ENCODE peak calls at places on chromosomes 1 and 21, in seven cellular contexts. F is body of pancreas, P is tibial nerve, E is cardiac muscle cell, X is stomach, J is brain microvascular endothelial cell, O is epithelial cell of esophagus. Q is an unnamed sample.

GRCh38 chr21:45592208-45592619 is 50.0 kb upstream of the SLC19A1 start:
- DNase-seq in P (no peak), F (peak), O (no peak), E (no peak), X (no peak), J (no peak), Q (no peak)

GRCh38 chr1:53339736-53340385 is 12.0 kb upstream of the LRP8 start:
- DNase-seq in P (no peak), E (no peak), J (no peak), X (peak), F (no peak), O (no peak), Q (no peak)

GRCh38 chr1:34879230-34879629 is 19.7 kb upstream of the SMIM12 start:
- DNase-seq in P (no peak), F (no peak), E (no peak), J (no peak), X (no peak), O (peak), Q (no peak)

GRCh38 chr1:150972417-150972940 is 2.2 kb downstream of the CERS2 start:
- DNase-seq in P (no peak), X (peak), J (no peak), E (no peak), O (no peak), F (peak), Q (no peak)

GRCh38 chr1:244319283-244320132 is 132.2 kb downstream of the ADSS2 start:
- DNase-seq in F (no peak), X (no peak), E (no peak), J (peak), O (peak), P (no peak), Q (no peak)

GRCh38 chr1:151371340-151371739 is 1.2 kb downstream of the SELENBP1 start:
- DNase-seq in P (peak), E (no peak), X (peak), O (peak), F (peak), J (no peak), Q (no peak)

GRCh38 chr1:37636435-37636834 is 1.7 kb upstream of the RSPO1 start:
- DNase-seq in F (no peak), X (no peak), O (no peak), J (no peak), P (no peak), E (no peak), Q (no peak)

GRCh38 chr21:45579383-45580180 is 37.3 kb upstream of the SLC19A1 start:
- DNase-seq in O (no peak), J (no peak), E (no peak), X (peak), P (no peak), F (no peak), Q (no peak)

GRCh38 chr1:236534164-236534651 is 10.4 kb downstream of the LGALS8 start:
- DNase-seq in P (no peak), O (peak), F (no peak), E (no peak), X (no peak), J (peak), Q (no peak)

GRCh38 chr1:161787355-161787754 is 21.2 kb downstream of the ATF6 start:
- DNase-seq in E (no peak), X (no peak), J (no peak), P (no peak), O (no peak), F (no peak), Q (no peak)

GRCh38 chr1:158203693-158204457 is 23.2 kb downstream of the CD1D start:
- DNase-seq in P (peak), J (peak), O (peak), F (no peak), X (no peak), E (peak), Q (peak)

GRCh38 chr21:34630536-34631143 is 15.7 kb upstream of the RCAN1 start:
- DNase-seq in X (no peak), O (peak), J (peak), F (peak), E (peak), P (peak), Q (peak)

GRCh38 chr1:210117681-210118170 is 114.9 kb upstream of the SERTAD4 start:
- DNase-seq in P (no peak), J (no peak), O (no peak), X (no peak), E (no peak), F (no peak), Q (no peak)

GRCh38 chr1:156900019-156900718 is 6.7 kb downstream of the PEAR1 start:
- DNase-seq in E (no peak), P (peak), X (no peak), J (peak), O (no peak), F (no peak), Q (no peak)

GRCh38 chr1:31203215-31203614 is 36.5 kb downstream of the NKAIN1 start:
- DNase-seq in E (no peak), J (no peak), F (peak), X (no peak), O (no peak), P (peak), Q (no peak)

GRCh38 chr21:29928537-29928936 is 11.3 kb downstream of the GRIK1 start:
- DNase-seq in E (no peak), X (no peak), O (no peak), P (no peak), F (no peak), J (no peak), Q (no peak)

GRCh38 chr1:226274138-226274537 is 34.8 kb downstream of the LIN9 start:
- DNase-seq in F (no peak), J (peak), X (no peak), P (no peak), O (no peak), E (no peak), Q (no peak)

GRCh38 chr1:234780112-234780511 is 170.1 kb upstream of the IRF2BP2 start:
- DNase-seq in J (no peak), F (no peak), P (no peak), O (peak), X (no peak), E (no peak), Q (no peak)

GRCh38 chr1:221699582-221700519 is 42.0 kb downstream of the DUSP10 start:
- DNase-seq in J (peak), O (no peak), F (no peak), E (no peak), X (no peak), P (no peak), Q (no peak)

GRCh38 chr1:56533197-56533596 is 46.2 kb downstream of the PLPP3 start:
- DNase-seq in O (no peak), X (no peak), P (no peak), F (no peak), J (no peak), E (no peak), Q (no peak)

GRCh38 chr1:209428241-209428921 is 155.1 kb upstream of the CAMK1G start:
- DNase-seq in E (no peak), J (no peak), O (peak), P (no peak), X (no peak), F (no peak), Q (no peak)

GRCh38 chr1:78519446-78519845 is 28.7 kb downstream of the PTGFR start:
- DNase-seq in X (no peak), P (no peak), F (no peak), J (no peak), E (no peak), O (no peak), Q (no peak)

GRCh38 chr1:94481473-94481933 is 60.1 kb downstream of the F3 start:
- DNase-seq in F (peak), X (peak), J (peak), E (peak), O (peak), P (peak), Q (peak)

GRCh38 chr1:230071316-230071715 is 4.3 kb downstream of the GALNT2 start:
- DNase-seq in F (no peak), X (no peak), J (no peak), E (no peak), P (no peak), O (no peak), Q (no peak)

GRCh38 chr1:41735139-41735538 is 183.6 kb downstream of the HIVEP3 start:
- DNase-seq in O (no peak), E (no peak), X (no peak), J (no peak), F (no peak), P (no peak), Q (no peak)

GRCh38 chr1:159860456-159860855 is 2.0 kb downstream of the VSIG8 start:
- DNase-seq in X (no peak), P (no peak), F (no peak), E (no peak), J (no peak), O (no peak), Q (no peak)

GRCh38 chr1:187551061-187551460 is 722.3 kb downstream of the PLA2G4A start:
- DNase-seq in E (no peak), F (no peak), P (no peak), X (no peak), O (no peak), J (no peak), Q (no peak)

GRCh38 chr1:41317356-41317755 is 43.9 kb upstream of the FOXO6 start:
- DNase-seq in F (no peak), X (no peak), E (no peak), O (peak), J (no peak), P (no peak), Q (no peak)

GRCh38 chr1:228979774-228980173 is 244.5 kb downstream of the RHOU start:
- DNase-seq in X (no peak), J (no peak), P (no peak), O (no peak), E (no peak), F (no peak), Q (no peak)

GRCh38 chr1:59685666-59686065 is 129.1 kb upstream of the HOOK1 start:
- DNase-seq in J (no peak), F (no peak), E (no peak), X (no peak), O (no peak), P (no peak), Q (no peak)

GRCh38 chr1:178725603-178726517 is 816 bp downstream of the RALGPS2 start:
- DNase-seq in E (peak), X (peak), P (peak), O (peak), F (peak), J (peak), Q (peak)
- TF ChIP-seq CTCF in E (no peak), X (no peak), P (no peak), O (no peak), F (no peak), J (no peak), Q (no peak)

GRCh38 chr1:168783424-168783823 is 54.4 kb upstream of the DPT start:
- DNase-seq in J (no peak), F (no peak), E (no peak), X (no peak), O (no peak), P (no peak), Q (no peak)
- H3K4me3 ChIP-seq in J (no peak), F (no peak), E (no peak), X (no peak), O (no peak), P (no peak), Q (no peak)

GRCh38 chr1:8571200-8571984 is 246.0 kb downstream of the RERE start:
- DNase-seq in J (peak), E (peak), X (peak), O (peak), F (peak), P (peak), Q (no peak)
- TF ChIP-seq CTCF in J (peak), E (peak), X (peak), O (peak), F (no peak), P (peak), Q (peak)

DNA sequence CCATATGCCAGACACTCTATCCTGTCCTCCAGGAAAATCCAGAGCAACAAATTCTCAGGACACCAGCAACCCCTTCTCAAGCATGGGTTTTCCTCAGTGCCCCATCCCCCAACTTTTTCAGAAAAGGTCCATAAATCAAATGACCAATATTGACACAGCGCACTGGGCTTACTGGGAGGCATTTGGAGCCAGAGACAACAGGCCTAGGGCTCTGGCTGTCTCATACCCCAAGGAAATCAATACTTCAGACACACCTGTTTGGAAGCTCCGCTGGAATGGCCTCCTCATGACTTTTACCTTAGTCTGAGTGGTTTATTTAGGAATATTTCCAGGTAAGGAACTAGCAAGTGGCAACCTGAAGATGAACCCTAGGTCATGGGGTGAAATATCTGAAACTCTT is 66.9 kb upstream of the TNR start:
- DNase-seq in J (no peak), E (no peak), X (no peak), F (peak), O (no peak), P (no peak), Q (no peak)
- H3K4me3 ChIP-seq in J (no peak), E (no peak), X (no peak), F (no peak), O (no peak), P (no peak), Q (no peak)

GRCh38 chr1:206933333-206933945 is 11.7 kb upstream of the FCMR start:
- DNase-seq in X (peak), E (peak), J (no peak), P (no peak), F (peak), O (no peak), Q (no peak)
- TF ChIP-seq CTCF in X (peak), E (peak), J (peak), P (peak), F (peak), O (peak), Q (peak)

GRCh38 chr21:14736162-14736561 is 190.0 kb upstream of the SAMSN1 start:
- DNase-seq in J (no peak), X (no peak), O (no peak), P (no peak), E (no peak), F (no peak), Q (no peak)
- H3K4me3 ChIP-seq in J (no peak), X (no peak), O (no peak), P (no peak), E (no peak), F (no peak), Q (no peak)